ENCODE peak calls at places on chromosome 14, in five cellular contexts. I is lung, V is A549, J is AG10803, S is choroid plexus epithelial cell. G is an unnamed sample.
A peak's percentile ranks its signal among the peaks of the same experiment; 100 is the strongest.

GRCh38 chr14:33671556-33671955 is 279.3 kb downstream of the EGLN3 start:
- DNase-seq in I (no peak), V (no peak), J (peak; percentile 13), S (peak; percentile 67), G (no peak)

GRCh38 chr14:102238131-102238530 is 66.8 kb downstream of the MOK start:
- DNase-seq in I (no peak), V (no peak), J (no peak), S (no peak), G (no peak)

GRCh38 chr14:61567838-61568571 is 127.3 kb upstream of the HIF1A start:
- DNase-seq in I (no peak), V (no peak), J (no peak), S (no peak), G (no peak)

GRCh38 chr14:67510836-67511235 is 22.3 kb upstream of the PLEKHH1 start:
- DNase-seq in I (no peak), V (no peak), J (no peak), S (no peak), G (no peak)

GRCh38 chr14:104680056-104680805 is 9.2 kb upstream of the INF2 start:
- DNase-seq in I (no peak), V (peak; percentile 83), J (peak; percentile 61), S (peak; percentile 79), G (no peak)

GRCh38 chr14:96949594-96949993 is 152.4 kb downstream of the VRK1 start:
- DNase-seq in I (no peak), V (no peak), J (no peak), S (no peak), G (no peak)

GRCh38 chr14:83053022-83053710 is 1519.5 kb upstream of the SEL1L start:
- DNase-seq in I (no peak), V (no peak), J (no peak), S (no peak), G (no peak)

GRCh38 chr14:79920180-79920579 is 291.1 kb downstream of the DIO2 start:
- DNase-seq in I (no peak), V (no peak), J (no peak), S (no peak), G (no peak)

GRCh38 chr14:74975059-74975810 is 19.8 kb upstream of the PGF start:
- DNase-seq in I (peak; percentile 63), V (no peak), J (no peak), S (peak; percentile 52), G (no peak)

GRCh38 chr14:100644784-100645183 is 57.6 kb upstream of the BEGAIN start:
- DNase-seq in I (no peak), V (no peak), J (no peak), S (no peak), G (no peak)

GRCh38 chr14:50775357-50775756 is 55.6 kb downstream of the NIN start:
- DNase-seq in I (no peak), V (no peak), J (peak; percentile 88), S (peak; percentile 87), G (no peak)

GRCh38 chr14:79502101-79502750 is 709.1 kb downstream of the DIO2 start:
- DNase-seq in I (no peak), V (no peak), J (no peak), S (no peak), G (no peak)

GRCh38 chr14:60002819-60003492 is 83.0 kb downstream of the LRRC9 start:
- DNase-seq in I (no peak), V (no peak), J (no peak), S (no peak), G (no peak)

GRCh38 chr14:51868405-51868804 is 8.0 kb downstream of the GNG2 start:
- DNase-seq in I (no peak), V (no peak), J (no peak), S (no peak), G (no peak)

GRCh38 chr14:74595006-74595735 is 16.9 kb downstream of the LTBP2 start:
- DNase-seq in I (peak; percentile 59), V (no peak), J (peak; percentile 93), S (peak; percentile 58), G (no peak)

GRCh38 chr14:32396874-32397273 is 67.8 kb downstream of the AKAP6 start:
- DNase-seq in I (no peak), V (no peak), J (no peak), S (no peak), G (no peak)

GRCh38 chr14:57418999-57419398 is 28.6 kb downstream of the NAA30 start:
- DNase-seq in I (no peak), V (no peak), J (no peak), S (no peak), G (no peak)

GRCh38 chr14:20327005-20327869 is 5.8 kb downstream of the CCNB1IP1 start:
- DNase-seq in I (no peak), V (peak; percentile 74), J (peak; percentile 68), S (peak; percentile 82), G (peak; percentile 60)

GRCh38 chr14:88002421-88002820 is 2.5 kb upstream of the GPR65 start:
- DNase-seq in I (no peak), V (no peak), J (no peak), S (no peak), G (no peak)

GRCh38 chr14:46490150-46490769 is 161.3 kb downstream of the RPL10L start:
- DNase-seq in I (no peak), V (peak; percentile 15), J (no peak), S (peak; percentile 22), G (no peak)

GRCh38 chr14:72688990-72689677 is 204.8 kb downstream of the DPF3 start:
- DNase-seq in I (no peak), V (no peak), J (no peak), S (no peak), G (no peak)

GRCh38 chr14:37864861-37865718 is 269.7 kb downstream of the TTC6 start:
- DNase-seq in I (no peak), V (peak; percentile 54), J (peak; percentile 89), S (peak; percentile 67), G (no peak)

GRCh38 chr14:88631091-88631490 is 68.3 kb downstream of the ZC3H14 start:
- DNase-seq in I (no peak), V (no peak), J (no peak), S (no peak), G (no peak)

GRCh38 chr14:24263848-24264247 is 871 bp upstream of the TGM1 start:
- DNase-seq in I (no peak), V (no peak), J (no peak), S (no peak), G (no peak)

GRCh38 chr14:24264298-24264697 is 1.3 kb upstream of the TGM1 start:
- DNase-seq in I (no peak), V (no peak), J (no peak), S (no peak), G (no peak)

GRCh38 chr14:24261969-24262327 is 1.0 kb downstream of the TGM1 start:
- DNase-seq in I (no peak), V (no peak), J (no peak), S (no peak), G (no peak)

GRCh38 chr14:24261256-24261968 is 1.6 kb downstream of the TGM1 start:
- DNase-seq in I (no peak), V (no peak), J (no peak), S (no peak), G (no peak)

GRCh38 chr14:24262821-24263733 is at the start of gene TGM1:
- DNase-seq in I (no peak), V (no peak), J (no peak), S (no peak), G (no peak)
- H3K4me3 ChIP-seq in I (no peak within 1 kb of the TSS), V (no peak within 1 kb of the TSS), J (no peak within 1 kb of the TSS), S (no peak within 1 kb of the TSS), G (no peak within 1 kb of the TSS)

DNA sequence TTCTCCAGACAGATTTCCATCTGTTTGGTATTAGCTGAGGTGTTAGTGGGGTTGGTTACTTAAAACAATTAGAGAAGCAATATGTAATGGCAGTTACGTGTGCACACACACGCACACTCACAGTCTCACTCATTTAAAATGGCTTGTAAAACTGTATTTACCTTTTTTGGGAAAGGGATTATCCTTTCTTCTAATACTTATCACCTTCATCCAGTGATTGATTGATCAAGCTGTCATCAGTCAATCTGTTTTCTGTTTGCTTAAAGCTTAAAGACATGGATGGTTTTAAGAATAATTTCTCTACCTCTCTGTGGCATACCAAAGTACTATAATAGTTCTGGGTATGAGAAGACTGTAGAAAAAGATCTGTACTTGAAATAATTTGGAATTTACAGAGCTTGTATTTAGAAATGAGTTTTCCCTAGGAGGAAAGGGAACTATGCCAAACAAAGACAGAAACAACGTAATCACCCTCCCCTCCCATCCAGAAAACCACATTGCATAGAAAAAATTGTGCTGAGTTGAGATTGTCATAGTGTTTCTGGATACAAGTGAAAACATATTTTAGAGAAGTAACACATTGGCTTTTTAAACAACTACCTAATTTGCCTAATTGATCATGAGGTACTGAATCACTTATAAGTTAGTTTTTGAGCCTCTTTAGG is 455.8 kb downstream of the PCNX1 start:
- DNase-seq in I (no peak), V (no peak), J (peak; percentile 80), S (peak; percentile 87), G (no peak)
- H3K4me3 ChIP-seq in I (no peak overlapping the region), V (no peak overlapping the region), J (no peak overlapping the region), S (no peak overlapping the region), G (no peak overlapping the region)

GRCh38 chr14:91946313-91947195 is 940 bp downstream of the FBLN5 start:
- DNase-seq in I (no peak), V (no peak), J (peak; percentile 50), S (peak; percentile 71), G (no peak)
- H3K4me3 ChIP-seq in I (peak overlapping the region; percentile 38), V (peak overlapping the region; percentile 59), J (peak overlapping the region; percentile 75), S (peak overlapping the region; percentile 70), G (peak overlapping the region; percentile 49)

GRCh38 chr14:99230271-99231141 is 41.5 kb downstream of the BCL11B start:
- DNase-seq in I (no peak), V (no peak), J (peak; percentile 35), S (no peak), G (peak; percentile 91)
- H3K4me3 ChIP-seq in I (no peak overlapping the region), V (no peak overlapping the region), J (no peak overlapping the region), S (no peak overlapping the region), G (peak overlapping the region; percentile 39)

GRCh38 chr14:64845878-64846277 is 33.8 kb downstream of the SPTB start:
- DNase-seq in I (no peak), V (no peak), J (peak; percentile 65), S (peak; percentile 71), G (no peak)
- H3K4me3 ChIP-seq in I (no peak overlapping the region), V (no peak overlapping the region), J (no peak overlapping the region), S (no peak overlapping the region), G (no peak overlapping the region)

DNA sequence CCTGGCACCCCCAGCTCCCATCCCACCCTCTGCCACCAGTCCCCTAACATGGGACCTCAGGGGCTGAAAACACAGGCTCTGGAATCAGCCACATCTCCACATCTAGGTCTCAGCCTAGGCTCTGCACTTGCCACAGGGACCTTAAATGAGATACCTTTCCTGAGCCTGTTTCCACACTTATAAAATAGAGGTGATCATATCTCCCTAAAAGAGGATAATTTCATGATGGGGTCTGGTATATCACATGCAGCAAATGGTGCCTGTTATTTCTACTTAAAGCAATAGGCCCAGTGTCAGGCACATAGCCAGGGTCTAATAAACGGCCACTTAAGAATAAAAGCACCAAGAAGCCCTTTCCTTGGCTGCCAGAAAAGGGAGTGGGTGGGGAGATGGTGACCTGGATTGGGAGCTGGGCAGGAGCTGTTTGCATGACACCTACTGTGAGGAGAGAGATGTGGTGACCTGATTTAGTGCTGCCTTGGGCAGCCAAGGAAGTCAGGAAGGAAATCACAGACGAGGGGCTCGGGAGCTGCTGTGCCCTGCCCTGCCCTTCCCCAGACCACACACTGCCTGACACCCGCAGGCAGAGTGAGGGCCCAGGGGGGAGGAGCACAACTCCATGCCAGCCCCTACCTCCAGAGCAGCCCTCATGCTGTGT is 71.2 kb downstream of the IRF2BPL start:
- DNase-seq in I (no peak), V (no peak), J (no peak), S (no peak), G (no peak)
- H3K4me3 ChIP-seq in I (no peak overlapping the region), V (no peak overlapping the region), J (no peak overlapping the region), S (no peak overlapping the region), G (peak overlapping the region; percentile 50)